ENCODE peak calls at places on chromosomes 7 and 10, in six cellular contexts. One of them, this sample, is unnamed. For H3K4me1 and H3K9me3, the result is how much of the 10 kb centered on the place peaks cover.

GRCh38 chr7:70829221-70830059 is 302.5 kb upstream of the GALNT17 start:
- DNase-seq in mesenchymal stem cell: peak
- DNase-seq in HCT116: peak
- DNase-seq in NT2/D1: peak
- DNase-seq in OCI-LY7: peak
- DNase-seq in CD8-positive, alpha-beta memory T cell: peak
- DNase-seq in this sample: peak

GRCh38 chr10:71067098-71067760 is 145.1 kb upstream of the UNC5B start:
- DNase-seq in HCT116: no peak
- DNase-seq in CD8-positive, alpha-beta memory T cell: no peak
- DNase-seq in mesenchymal stem cell: no peak
- DNase-seq in NT2/D1: no peak
- DNase-seq in OCI-LY7: no peak
- DNase-seq in this sample: no peak

GRCh38 chr7:66033471-66034385 is 41.9 kb upstream of the ASL start:
- DNase-seq in CD8-positive, alpha-beta memory T cell: peak
- DNase-seq in HCT116: no peak
- DNase-seq in NT2/D1: no peak
- DNase-seq in OCI-LY7: no peak
- DNase-seq in mesenchymal stem cell: no peak
- DNase-seq in this sample: no peak

GRCh38 chr7:147276783-147277370 is 1160.3 kb downstream of the CNTNAP2 start:
- DNase-seq in mesenchymal stem cell: no peak
- DNase-seq in NT2/D1: no peak
- DNase-seq in OCI-LY7: no peak
- DNase-seq in HCT116: no peak
- DNase-seq in CD8-positive, alpha-beta memory T cell: no peak
- DNase-seq in this sample: no peak

GRCh38 chr7:47588704-47589225 is 6.9 kb upstream of the TNS3 start:
- DNase-seq in NT2/D1: no peak
- DNase-seq in HCT116: no peak
- DNase-seq in mesenchymal stem cell: no peak
- DNase-seq in CD8-positive, alpha-beta memory T cell: no peak
- DNase-seq in OCI-LY7: no peak
- DNase-seq in this sample: no peak

GRCh38 chr7:27775772-27776171 is 35.8 kb downstream of the TAX1BP1 start:
- DNase-seq in NT2/D1: no peak
- DNase-seq in HCT116: no peak
- DNase-seq in CD8-positive, alpha-beta memory T cell: no peak
- DNase-seq in mesenchymal stem cell: no peak
- DNase-seq in OCI-LY7: no peak
- DNase-seq in this sample: no peak

GRCh38 chr7:84647797-84648762 is 453.5 kb upstream of the SEMA3A start:
- DNase-seq in CD8-positive, alpha-beta memory T cell: no peak
- DNase-seq in OCI-LY7: no peak
- DNase-seq in NT2/D1: no peak
- DNase-seq in HCT116: no peak
- DNase-seq in mesenchymal stem cell: peak
- DNase-seq in this sample: no peak

GRCh38 chr7:128454808-128455555 is 696 bp upstream of the HILPDA start:
- DNase-seq in CD8-positive, alpha-beta memory T cell: no peak
- DNase-seq in mesenchymal stem cell: no peak
- DNase-seq in OCI-LY7: peak
- DNase-seq in NT2/D1: no peak
- DNase-seq in HCT116: no peak
- DNase-seq in this sample: no peak

GRCh38 chr7:100220833-100221718 is 1.3 kb downstream of the PVRIG start:
- DNase-seq in HCT116: no peak
- DNase-seq in OCI-LY7: peak
- DNase-seq in mesenchymal stem cell: no peak
- DNase-seq in CD8-positive, alpha-beta memory T cell: peak
- DNase-seq in NT2/D1: no peak
- DNase-seq in this sample: peak

GRCh38 chr7:50369408-50370026 is 65.0 kb downstream of the IKZF1 start:
- DNase-seq in NT2/D1: peak
- DNase-seq in mesenchymal stem cell: peak
- DNase-seq in HCT116: peak
- DNase-seq in OCI-LY7: peak
- DNase-seq in CD8-positive, alpha-beta memory T cell: peak
- DNase-seq in this sample: peak

GRCh38 chr10:7231420-7232414 is 179.1 kb downstream of the SFMBT2 start:
- DNase-seq in HCT116: no peak
- DNase-seq in OCI-LY7: no peak
- DNase-seq in CD8-positive, alpha-beta memory T cell: no peak
- DNase-seq in mesenchymal stem cell: peak
- DNase-seq in NT2/D1: no peak
- DNase-seq in this sample: no peak
- H3K4me1 ChIP-seq in HCT116: under half
- H3K4me1 ChIP-seq in OCI-LY7: under half
- H3K4me1 ChIP-seq in CD8-positive, alpha-beta memory T cell: under half
- H3K4me1 ChIP-seq in mesenchymal stem cell: under half
- H3K4me1 ChIP-seq in NT2/D1: under half
- H3K4me1 ChIP-seq in this sample: under half

GRCh38 chr7:140206963-140207362 is 30.2 kb upstream of the KDM7A start:
- DNase-seq in mesenchymal stem cell: no peak
- DNase-seq in HCT116: no peak
- DNase-seq in CD8-positive, alpha-beta memory T cell: no peak
- DNase-seq in NT2/D1: no peak
- DNase-seq in OCI-LY7: no peak
- DNase-seq in this sample: no peak
- H3K9me3 ChIP-seq in mesenchymal stem cell: under half
- H3K9me3 ChIP-seq in HCT116: under half
- H3K9me3 ChIP-seq in CD8-positive, alpha-beta memory T cell: under half
- H3K9me3 ChIP-seq in NT2/D1: under half
- H3K9me3 ChIP-seq in OCI-LY7: under half
- H3K9me3 ChIP-seq in this sample: under half

GRCh38 chr7:7992502-7992901 is 23.9 kb downstream of the GLCCI1 start:
- DNase-seq in CD8-positive, alpha-beta memory T cell: no peak
- DNase-seq in OCI-LY7: peak
- DNase-seq in NT2/D1: no peak
- DNase-seq in mesenchymal stem cell: peak
- DNase-seq in HCT116: no peak
- DNase-seq in this sample: no peak

GRCh38 chr7:8000315-8000941 is 31.8 kb downstream of the GLCCI1 start:
- DNase-seq in NT2/D1: no peak
- DNase-seq in mesenchymal stem cell: no peak
- DNase-seq in OCI-LY7: no peak
- DNase-seq in HCT116: no peak
- DNase-seq in CD8-positive, alpha-beta memory T cell: no peak
- DNase-seq in this sample: no peak

DNA sequence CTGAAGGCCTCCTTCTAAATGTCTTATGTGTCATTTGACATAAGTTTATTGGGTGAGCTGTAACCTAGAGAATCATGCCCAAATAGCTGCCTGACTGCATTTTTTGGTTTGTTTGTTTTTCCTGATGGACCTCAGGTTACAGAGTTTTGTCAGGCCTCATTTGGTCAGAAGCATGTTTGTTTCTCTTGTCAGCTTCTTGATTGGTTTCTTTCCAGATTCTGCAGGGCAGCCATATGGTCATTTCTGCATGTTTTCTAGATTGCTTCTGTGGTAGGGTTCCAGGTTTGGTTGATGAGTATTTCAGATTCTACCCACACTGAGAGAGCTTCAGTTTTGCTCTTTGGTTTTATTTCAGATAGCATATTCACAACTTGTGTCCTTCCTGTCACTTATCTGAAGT is 28.0 kb downstream of the GLCCI1 start:
- DNase-seq in CD8-positive, alpha-beta memory T cell: no peak
- DNase-seq in mesenchymal stem cell: no peak
- DNase-seq in HCT116: no peak
- DNase-seq in OCI-LY7: no peak
- DNase-seq in NT2/D1: no peak
- DNase-seq in this sample: no peak
- H3K4me3 ChIP-seq in CD8-positive, alpha-beta memory T cell: no peak
- H3K4me3 ChIP-seq in mesenchymal stem cell: no peak
- H3K4me3 ChIP-seq in HCT116: no peak
- H3K4me3 ChIP-seq in OCI-LY7: no peak
- H3K4me3 ChIP-seq in NT2/D1: no peak
- H3K4me3 ChIP-seq in this sample: no peak

GRCh38 chr7:2819954-2820397 is 24.1 kb downstream of the GNA12 start:
- DNase-seq in CD8-positive, alpha-beta memory T cell: no peak
- DNase-seq in NT2/D1: no peak
- DNase-seq in OCI-LY7: no peak
- DNase-seq in HCT116: no peak
- DNase-seq in mesenchymal stem cell: no peak
- DNase-seq in this sample: no peak
- H3K4me1 ChIP-seq in CD8-positive, alpha-beta memory T cell: under half
- H3K4me1 ChIP-seq in NT2/D1: under half
- H3K4me1 ChIP-seq in OCI-LY7: under half
- H3K4me1 ChIP-seq in HCT116: under half
- H3K4me1 ChIP-seq in mesenchymal stem cell: under half
- H3K4me1 ChIP-seq in this sample: under half

DNA sequence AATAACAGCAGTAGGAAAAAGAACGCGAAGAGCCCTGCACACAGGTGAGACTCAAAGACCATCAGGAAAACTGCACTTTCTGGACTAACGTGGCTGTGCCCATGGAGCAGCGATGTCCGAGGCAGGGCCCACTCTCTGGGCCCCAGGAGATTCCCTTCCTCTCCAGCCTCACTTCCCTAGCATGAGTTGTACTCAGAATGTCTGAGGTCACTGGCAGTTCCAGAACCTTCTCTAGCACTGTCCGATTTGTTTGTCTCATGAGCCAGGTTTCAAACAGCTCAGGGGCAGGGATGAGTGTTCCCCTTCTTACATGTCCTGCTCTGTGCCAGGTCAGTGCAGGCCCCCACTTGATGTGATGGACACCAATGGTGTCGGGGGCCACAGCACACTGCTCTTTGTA is 484.2 kb downstream of the PTPRN2 start:
- DNase-seq in mesenchymal stem cell: no peak
- DNase-seq in HCT116: no peak
- DNase-seq in OCI-LY7: no peak
- DNase-seq in NT2/D1: no peak
- DNase-seq in CD8-positive, alpha-beta memory T cell: no peak
- DNase-seq in this sample: no peak
- H3K9me3 ChIP-seq in mesenchymal stem cell: under half
- H3K9me3 ChIP-seq in HCT116: under half
- H3K9me3 ChIP-seq in OCI-LY7: under half
- H3K9me3 ChIP-seq in NT2/D1: under half
- H3K9me3 ChIP-seq in CD8-positive, alpha-beta memory T cell: under half
- H3K9me3 ChIP-seq in this sample: under half

GRCh38 chr10:59340279-59340678 is 22.1 kb downstream of the FAM13C start:
- DNase-seq in NT2/D1: no peak
- DNase-seq in OCI-LY7: no peak
- DNase-seq in mesenchymal stem cell: no peak
- DNase-seq in CD8-positive, alpha-beta memory T cell: no peak
- DNase-seq in HCT116: no peak
- DNase-seq in this sample: no peak
- H3K4me3 ChIP-seq in NT2/D1: no peak
- H3K4me3 ChIP-seq in OCI-LY7: no peak
- H3K4me3 ChIP-seq in mesenchymal stem cell: no peak
- H3K4me3 ChIP-seq in CD8-positive, alpha-beta memory T cell: no peak
- H3K4me3 ChIP-seq in HCT116: no peak
- H3K4me3 ChIP-seq in this sample: no peak

DNA sequence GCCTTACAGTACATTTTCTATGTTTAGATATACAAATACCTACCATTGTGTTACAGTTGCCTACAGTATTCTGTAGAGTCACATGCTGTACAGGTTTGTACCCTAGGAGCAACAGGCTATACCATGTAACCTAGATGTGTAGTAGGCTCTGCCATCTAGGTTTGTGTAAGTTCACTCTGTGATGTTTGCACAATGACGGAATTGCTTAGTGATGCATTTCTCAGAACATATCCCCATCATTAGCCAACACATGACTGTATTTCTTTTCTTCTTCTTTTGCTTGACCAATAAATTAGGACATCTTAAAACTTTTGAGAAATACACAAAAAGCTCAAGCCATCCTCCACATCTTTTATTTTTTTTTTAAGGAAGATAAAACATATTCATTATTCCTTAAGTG is 5.5 kb upstream of the PFKFB3 start:
- DNase-seq in mesenchymal stem cell: no peak
- DNase-seq in OCI-LY7: peak
- DNase-seq in CD8-positive, alpha-beta memory T cell: no peak
- DNase-seq in NT2/D1: no peak
- DNase-seq in HCT116: no peak
- DNase-seq in this sample: no peak
- H3K4me1 ChIP-seq in mesenchymal stem cell: under half
- H3K4me1 ChIP-seq in OCI-LY7: under half
- H3K4me1 ChIP-seq in CD8-positive, alpha-beta memory T cell: under half
- H3K4me1 ChIP-seq in NT2/D1: under half
- H3K4me1 ChIP-seq in HCT116: under half
- H3K4me1 ChIP-seq in this sample: under half

GRCh38 chr10:37865957-37866671 is 8.7 kb upstream of the ZNF248 start:
- DNase-seq in CD8-positive, alpha-beta memory T cell: no peak
- DNase-seq in OCI-LY7: peak
- DNase-seq in HCT116: no peak
- DNase-seq in mesenchymal stem cell: no peak
- DNase-seq in NT2/D1: no peak
- DNase-seq in this sample: no peak

GRCh38 chr10:37871143-37871542 is 13.7 kb upstream of the ZNF248 start:
- DNase-seq in HCT116: no peak
- DNase-seq in OCI-LY7: no peak
- DNase-seq in NT2/D1: no peak
- DNase-seq in mesenchymal stem cell: no peak
- DNase-seq in CD8-positive, alpha-beta memory T cell: no peak
- DNase-seq in this sample: no peak

GRCh38 chr10:37860494-37861190 is 3.2 kb upstream of the ZNF248 start:
- DNase-seq in CD8-positive, alpha-beta memory T cell: peak
- DNase-seq in HCT116: no peak
- DNase-seq in OCI-LY7: no peak
- DNase-seq in mesenchymal stem cell: peak
- DNase-seq in NT2/D1: no peak
- DNase-seq in this sample: no peak

GRCh38 chr10:37865264-37865663 is 7.9 kb upstream of the ZNF248 start:
- DNase-seq in HCT116: no peak
- DNase-seq in CD8-positive, alpha-beta memory T cell: no peak
- DNase-seq in mesenchymal stem cell: no peak
- DNase-seq in OCI-LY7: no peak
- DNase-seq in NT2/D1: no peak
- DNase-seq in this sample: no peak
- H3K9me3 ChIP-seq in HCT116: under half
- H3K9me3 ChIP-seq in CD8-positive, alpha-beta memory T cell: under half
- H3K9me3 ChIP-seq in mesenchymal stem cell: under half
- H3K9me3 ChIP-seq in OCI-LY7: under half
- H3K9me3 ChIP-seq in NT2/D1: under half
- H3K9me3 ChIP-seq in this sample: under half

DNA sequence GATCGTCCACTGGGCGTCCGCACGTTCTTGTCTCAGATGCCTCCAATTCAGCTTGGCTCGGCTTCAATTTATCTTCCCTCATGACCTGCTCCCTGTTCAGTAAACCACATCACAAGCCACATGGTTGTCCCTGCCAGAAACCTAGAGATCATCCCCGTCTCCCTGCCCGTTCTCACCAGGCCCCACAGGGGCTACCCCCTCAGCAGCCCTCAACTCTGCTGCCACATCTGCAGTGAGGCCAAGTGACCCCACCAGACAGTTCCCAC is 14.1 kb upstream of the TTYH3 start:
- DNase-seq in NT2/D1: no peak
- DNase-seq in HCT116: no peak
- DNase-seq in CD8-positive, alpha-beta memory T cell: no peak
- DNase-seq in OCI-LY7: no peak
- DNase-seq in mesenchymal stem cell: no peak
- DNase-seq in this sample: no peak
- H3K4me3 ChIP-seq in NT2/D1: no peak
- H3K4me3 ChIP-seq in HCT116: no peak
- H3K4me3 ChIP-seq in CD8-positive, alpha-beta memory T cell: no peak
- H3K4me3 ChIP-seq in OCI-LY7: no peak
- H3K4me3 ChIP-seq in mesenchymal stem cell: no peak
- H3K4me3 ChIP-seq in this sample: no peak